ENCODE peak calls at places on chromosomes 5 and 9, in eight cellular contexts. L is CD8-positive, alpha-beta memory T cell; M is HuH-7; W is pancreas; P is NCI-H774; S is GM04504; Y is B cell; A is mammary epithelial cell. F is an unnamed sample.

GRCh38 chr5:143739741-143740140 is 72.2 kb upstream of the HMHB1 start:
- DNase-seq in L (no peak), M (no peak), W (no peak), P (no peak), S (no peak), Y (no peak), A (no peak), F (no peak)

GRCh38 chr5:67383451-67383850 is 186.9 kb upstream of the CD180 start:
- DNase-seq in L (no peak), M (no peak), W (no peak), P (no peak), S (no peak), Y (no peak), A (no peak), F (no peak)

GRCh38 chr5:11385901-11386293 is 518.3 kb downstream of the CTNND2 start:
- DNase-seq in L (no peak), M (no peak), W (no peak), P (no peak), S (no peak), Y (no peak), A (no peak), F (no peak)

GRCh38 chr9:122402403-122403268 is 31.8 kb downstream of the PTGS1 start:
- DNase-seq in L (no peak), M (no peak), W (no peak), P (no peak), S (peak; percentile 86), Y (no peak), A (peak; percentile 92), F (no peak)

GRCh38 chr9:137679249-137679648 is 60.4 kb downstream of the EHMT1 start:
- DNase-seq in L (no peak), M (no peak), W (no peak), P (no peak), S (no peak), Y (no peak), A (no peak), F (no peak)

GRCh38 chr9:118563677-118564076 is 805.6 kb downstream of the BRINP1 start:
- DNase-seq in L (no peak), M (no peak), W (no peak), P (no peak), S (no peak), Y (no peak), A (peak; percentile 62), F (no peak)

GRCh38 chr5:54944364-54944763 is 41.0 kb downstream of the ESM1 start:
- DNase-seq in L (peak; percentile 56), M (peak; percentile 1), W (no peak), P (no peak), S (peak; percentile 27), Y (no peak), A (peak; percentile 17), F (peak; percentile 61)

GRCh38 chr9:6007770-6008168 is 7.7 kb downstream of the RANBP6 start:
- DNase-seq in L (peak; percentile 89), M (peak; percentile 34), W (peak; percentile 90), P (peak; percentile 91), S (no peak), Y (peak; percentile 81), A (peak; percentile 67), F (peak; percentile 75)

GRCh38 chr5:56598941-56599340 is 216.4 kb upstream of the MAP3K1 start:
- DNase-seq in L (no peak), M (no peak), W (no peak), P (no peak), S (no peak), Y (no peak), A (no peak), F (no peak)

GRCh38 chr9:37290881-37291485 is 131.5 kb upstream of the GRHPR start:
- DNase-seq in L (no peak), M (no peak), W (no peak), P (no peak), S (peak; percentile 64), Y (no peak), A (peak; percentile 75), F (peak; percentile 88)

GRCh38 chr5:179193746-179194145 is 133.6 kb downstream of the ZNF354C start:
- DNase-seq in L (no peak), M (no peak), W (no peak), P (no peak), S (no peak), Y (no peak), A (no peak), F (no peak)

GRCh38 chr5:56207537-56207936 is 25.6 kb downstream of the ANKRD55 start:
- DNase-seq in L (no peak), M (no peak), W (no peak), P (no peak), S (no peak), Y (no peak), A (no peak), F (no peak)

GRCh38 chr5:179554981-179555380 is 4.6 kb downstream of the RUFY1 start:
- DNase-seq in L (no peak), M (no peak), W (no peak), P (no peak), S (no peak), Y (no peak), A (no peak), F (no peak)

GRCh38 chr9:78882501-78882900 is 585.6 kb downstream of the PSAT1 start:
- DNase-seq in L (no peak), M (no peak), W (no peak), P (no peak), S (no peak), Y (no peak), A (no peak), F (no peak)

GRCh38 chr5:174328626-174329299 is 283.3 kb downstream of the NSG2 start:
- DNase-seq in L (no peak), M (no peak), W (no peak), P (no peak), S (no peak), Y (no peak), A (peak; percentile 59), F (no peak)

GRCh38 chr5:38845555-38846378 is at the start of gene OSMR:
- DNase-seq in L (no peak), M (peak; percentile 95), W (peak; percentile 86), P (no peak), S (peak; percentile 98), Y (peak; percentile 33), A (peak; percentile 98), F (peak; percentile 100)

GRCh38 chr5:40258205-40258604 is 421.5 kb upstream of the PTGER4 start:
- DNase-seq in L (no peak), M (no peak), W (no peak), P (no peak), S (no peak), Y (no peak), A (no peak), F (peak; percentile 20)

GRCh38 chr5:10577371-10578291 is 13.8 kb downstream of the ANKRD33B start:
- DNase-seq in L (no peak), M (no peak), W (no peak), P (no peak), S (no peak), Y (no peak), A (no peak), F (peak; percentile 80)

GRCh38 chr9:73151653-73152382 is at the start of gene ANXA1:
- DNase-seq in L (peak; percentile 58), M (no peak), W (no peak), P (no peak), S (peak; percentile 81), Y (no peak), A (peak; percentile 93), F (no peak)

GRCh38 chr9:136847065-136847826 is 2.0 kb upstream of the PHPT1 start:
- DNase-seq in L (no peak), M (peak; percentile 82), W (peak; percentile 70), P (peak; percentile 45), S (no peak), Y (no peak), A (no peak), F (peak; percentile 74)

GRCh38 chr9:84154320-84154719 is 173.7 kb downstream of the RMI1 start:
- DNase-seq in L (no peak), M (no peak), W (no peak), P (no peak), S (no peak), Y (no peak), A (no peak), F (no peak)

GRCh38 chr9:131361202-131361833 is 32.6 kb upstream of the PRRC2B start:
- DNase-seq in L (no peak), M (no peak), W (no peak), P (no peak), S (no peak), Y (no peak), A (peak; percentile 65), F (no peak)

GRCh38 chr9:89984214-89984613 is 379.4 kb downstream of the GADD45G start:
- DNase-seq in L (no peak), M (no peak), W (no peak), P (no peak), S (no peak), Y (no peak), A (peak; percentile 86), F (no peak)

GRCh38 chr9:133127340-133127981 is 6.4 kb upstream of the RALGDS start:
- DNase-seq in L (peak; percentile 82), M (no peak), W (peak; percentile 90), P (no peak), S (no peak), Y (no peak), A (peak; percentile 94), F (no peak)

GRCh38 chr5:77777281-77777892 is 1.2 kb upstream of the TBCA start:
- DNase-seq in L (no peak), M (no peak), W (no peak), P (no peak), S (no peak), Y (no peak), A (peak; percentile 71), F (no peak)

GRCh38 chr9:132982508-132982907 is 4.0 kb downstream of the GFI1B start:
- DNase-seq in L (no peak), M (no peak), W (no peak), P (no peak), S (no peak), Y (no peak), A (no peak), F (no peak)

GRCh38 chr9:99105152-99106043 is 485 bp downstream of the TGFBR1 start:
- DNase-seq in L (peak; percentile 64), M (peak; percentile 75), W (peak; percentile 84), P (peak; percentile 49), S (no peak), Y (no peak), A (peak; percentile 83), F (peak; percentile 85)

GRCh38 chr9:131774636-131775035 is 34.8 kb upstream of the RAPGEF1 start:
- DNase-seq in L (no peak), M (no peak), W (no peak), P (no peak), S (no peak), Y (no peak), A (no peak), F (no peak)

GRCh38 chr5:95803271-95804148 is 19.0 kb downstream of the GLRX start:
- DNase-seq in L (no peak), M (no peak), W (no peak), P (no peak), S (no peak), Y (no peak), A (no peak), F (no peak)

GRCh38 chr5:73938280-73938937 is 312.4 kb downstream of the ARHGEF28 start:
- DNase-seq in L (no peak), M (no peak), W (no peak), P (no peak), S (peak; percentile 92), Y (no peak), A (peak; percentile 89), F (peak; percentile 95)

GRCh38 chr5:39501403-39501802 is 76.6 kb upstream of the DAB2 start:
- DNase-seq in L (no peak), M (no peak), W (no peak), P (no peak), S (peak; percentile 73), Y (no peak), A (no peak), F (no peak)

GRCh38 chr5:16909464-16909863 is 26.6 kb downstream of the MYO10 start:
- DNase-seq in L (no peak), M (no peak), W (no peak), P (no peak), S (no peak), Y (no peak), A (no peak), F (no peak)

GRCh38 chr9:136687721-136688223 is 515 bp upstream of the AGPAT2 start:
- DNase-seq in L (no peak), M (no peak), W (peak; percentile 95), P (peak; percentile 80), S (no peak), Y (peak; percentile 74), A (no peak), F (no peak)

GRCh38 chr9:130943226-130943625 is 4.2 kb upstream of the FIBCD1 start:
- DNase-seq in L (no peak), M (no peak), W (no peak), P (no peak), S (no peak), Y (no peak), A (no peak), F (no peak)